ENCODE peak calls at places on chromosome 3, in eight cellular contexts. One of them, this sample, is unnamed.

GRCh38 chr3:66795365-66795764 is 202.7 kb upstream of the KBTBD8 start:
- DNase-seq in heart left ventricle: no peak
- DNase-seq in heart right ventricle: no peak
- DNase-seq in psoas muscle: no peak
- DNase-seq in upper lobe of right lung: no peak
- DNase-seq in CD4-positive, CD25-positive, alpha-beta regulatory T cell: no peak
- DNase-seq in A549: no peak
- DNase-seq in aorta: no peak
- DNase-seq in this sample: no peak

GRCh38 chr3:120092444-120092843 is 1.8 kb downstream of the GSK3B start:
- DNase-seq in upper lobe of right lung: no peak
- DNase-seq in CD4-positive, CD25-positive, alpha-beta regulatory T cell: peak; percentile 16
- DNase-seq in heart right ventricle: no peak
- DNase-seq in A549: no peak
- DNase-seq in heart left ventricle: no peak
- DNase-seq in psoas muscle: no peak
- DNase-seq in aorta: no peak
- DNase-seq in this sample: no peak

GRCh38 chr3:120614765-120615164 is 18.6 kb downstream of the NDUFB4 start:
- DNase-seq in heart left ventricle: no peak
- DNase-seq in upper lobe of right lung: no peak
- DNase-seq in heart right ventricle: no peak
- DNase-seq in psoas muscle: no peak
- DNase-seq in aorta: no peak
- DNase-seq in A549: no peak
- DNase-seq in CD4-positive, CD25-positive, alpha-beta regulatory T cell: no peak
- DNase-seq in this sample: no peak

GRCh38 chr3:43587303-43587702 is 34.5 kb downstream of the ANO10 start:
- DNase-seq in psoas muscle: no peak
- DNase-seq in CD4-positive, CD25-positive, alpha-beta regulatory T cell: no peak
- DNase-seq in A549: no peak
- DNase-seq in heart left ventricle: no peak
- DNase-seq in aorta: no peak
- DNase-seq in heart right ventricle: no peak
- DNase-seq in upper lobe of right lung: no peak
- DNase-seq in this sample: no peak

GRCh38 chr3:191008074-191008473 is 145.6 kb upstream of the GMNC start:
- DNase-seq in CD4-positive, CD25-positive, alpha-beta regulatory T cell: no peak
- DNase-seq in A549: no peak
- DNase-seq in psoas muscle: no peak
- DNase-seq in aorta: no peak
- DNase-seq in upper lobe of right lung: no peak
- DNase-seq in heart left ventricle: no peak
- DNase-seq in heart right ventricle: no peak
- DNase-seq in this sample: no peak

GRCh38 chr3:13053915-13054704 is 19.1 kb downstream of the IQSEC1 start:
- DNase-seq in upper lobe of right lung: no peak
- DNase-seq in A549: no peak
- DNase-seq in heart left ventricle: no peak
- DNase-seq in heart right ventricle: no peak
- DNase-seq in psoas muscle: no peak
- DNase-seq in aorta: peak; percentile 42
- DNase-seq in CD4-positive, CD25-positive, alpha-beta regulatory T cell: no peak
- DNase-seq in this sample: no peak

GRCh38 chr3:126459763-126460127 is 15.9 kb downstream of the ZXDC start:
- DNase-seq in heart left ventricle: no peak
- DNase-seq in aorta: no peak
- DNase-seq in psoas muscle: no peak
- DNase-seq in heart right ventricle: no peak
- DNase-seq in CD4-positive, CD25-positive, alpha-beta regulatory T cell: no peak
- DNase-seq in A549: no peak
- DNase-seq in upper lobe of right lung: peak; percentile 26
- DNase-seq in this sample: no peak

GRCh38 chr3:42673082-42673481 is 12.3 kb upstream of the KLHL40 start:
- DNase-seq in upper lobe of right lung: peak; percentile 34
- DNase-seq in A549: no peak
- DNase-seq in heart right ventricle: no peak
- DNase-seq in aorta: no peak
- DNase-seq in psoas muscle: no peak
- DNase-seq in CD4-positive, CD25-positive, alpha-beta regulatory T cell: no peak
- DNase-seq in heart left ventricle: no peak
- DNase-seq in this sample: peak; percentile 51

GRCh38 chr3:133384331-133385027 is 15.4 kb upstream of the BFSP2 start:
- DNase-seq in aorta: peak; percentile 50
- DNase-seq in A549: peak; percentile 30
- DNase-seq in CD4-positive, CD25-positive, alpha-beta regulatory T cell: peak; percentile 31
- DNase-seq in heart right ventricle: peak; percentile 55
- DNase-seq in psoas muscle: peak; percentile 81
- DNase-seq in upper lobe of right lung: peak; percentile 82
- DNase-seq in heart left ventricle: peak; percentile 55
- DNase-seq in this sample: peak; percentile 28

GRCh38 chr3:158471639-158472294 is 99.2 kb upstream of the MLF1 start:
- DNase-seq in CD4-positive, CD25-positive, alpha-beta regulatory T cell: no peak
- DNase-seq in heart left ventricle: no peak
- DNase-seq in upper lobe of right lung: no peak
- DNase-seq in heart right ventricle: no peak
- DNase-seq in aorta: no peak
- DNase-seq in A549: peak; percentile 71
- DNase-seq in psoas muscle: no peak
- DNase-seq in this sample: no peak

GRCh38 chr3:154971341-154971740 is 108.8 kb upstream of the MME start:
- DNase-seq in A549: no peak
- DNase-seq in psoas muscle: no peak
- DNase-seq in CD4-positive, CD25-positive, alpha-beta regulatory T cell: no peak
- DNase-seq in heart left ventricle: no peak
- DNase-seq in aorta: no peak
- DNase-seq in heart right ventricle: no peak
- DNase-seq in upper lobe of right lung: no peak
- DNase-seq in this sample: no peak

GRCh38 chr3:194860725-194861124 is 175.0 kb downstream of the FAM43A start:
- DNase-seq in upper lobe of right lung: no peak
- DNase-seq in psoas muscle: no peak
- DNase-seq in heart left ventricle: no peak
- DNase-seq in heart right ventricle: no peak
- DNase-seq in A549: no peak
- DNase-seq in CD4-positive, CD25-positive, alpha-beta regulatory T cell: no peak
- DNase-seq in aorta: peak; percentile 12
- DNase-seq in this sample: no peak

GRCh38 chr3:17759901-17760300 is 17.5 kb upstream of the TBC1D5 start:
- DNase-seq in psoas muscle: no peak
- DNase-seq in aorta: no peak
- DNase-seq in CD4-positive, CD25-positive, alpha-beta regulatory T cell: no peak
- DNase-seq in heart right ventricle: no peak
- DNase-seq in A549: no peak
- DNase-seq in heart left ventricle: no peak
- DNase-seq in upper lobe of right lung: no peak
- DNase-seq in this sample: no peak

GRCh38 chr3:47978386-47978785 is 37.8 kb downstream of the MAP4 start:
- DNase-seq in upper lobe of right lung: no peak
- DNase-seq in A549: no peak
- DNase-seq in heart right ventricle: no peak
- DNase-seq in heart left ventricle: no peak
- DNase-seq in aorta: no peak
- DNase-seq in CD4-positive, CD25-positive, alpha-beta regulatory T cell: no peak
- DNase-seq in psoas muscle: no peak
- DNase-seq in this sample: no peak

GRCh38 chr3:18743761-18744160 is 318.6 kb upstream of the SATB1 start:
- DNase-seq in heart left ventricle: no peak
- DNase-seq in aorta: no peak
- DNase-seq in upper lobe of right lung: no peak
- DNase-seq in heart right ventricle: no peak
- DNase-seq in psoas muscle: no peak
- DNase-seq in A549: no peak
- DNase-seq in CD4-positive, CD25-positive, alpha-beta regulatory T cell: peak; percentile 39
- DNase-seq in this sample: no peak

GRCh38 chr3:128348805-128349531 is 117.7 kb downstream of the DNAJB8 start:
- DNase-seq in CD4-positive, CD25-positive, alpha-beta regulatory T cell: no peak
- DNase-seq in aorta: no peak
- DNase-seq in heart right ventricle: no peak
- DNase-seq in heart left ventricle: no peak
- DNase-seq in A549: no peak
- DNase-seq in psoas muscle: peak; percentile 28
- DNase-seq in upper lobe of right lung: no peak
- DNase-seq in this sample: no peak

GRCh38 chr3:138594150-138594934 is at the start of gene CEP70:
- DNase-seq in heart left ventricle: peak; percentile 94
- DNase-seq in A549: peak; percentile 91
- DNase-seq in psoas muscle: peak; percentile 96
- DNase-seq in CD4-positive, CD25-positive, alpha-beta regulatory T cell: peak; percentile 94
- DNase-seq in heart right ventricle: peak; percentile 93
- DNase-seq in upper lobe of right lung: peak; percentile 97
- DNase-seq in aorta: peak; percentile 96
- DNase-seq in this sample: peak; percentile 97

GRCh38 chr3:56691165-56692000 is 8.3 kb upstream of the TASOR start:
- DNase-seq in aorta: no peak
- DNase-seq in heart right ventricle: no peak
- DNase-seq in A549: peak; percentile 78
- DNase-seq in CD4-positive, CD25-positive, alpha-beta regulatory T cell: no peak
- DNase-seq in heart left ventricle: no peak
- DNase-seq in psoas muscle: no peak
- DNase-seq in upper lobe of right lung: no peak
- DNase-seq in this sample: no peak

GRCh38 chr3:64666171-64666581 is 21.6 kb downstream of the ADAMTS9 start:
- DNase-seq in upper lobe of right lung: no peak
- DNase-seq in CD4-positive, CD25-positive, alpha-beta regulatory T cell: no peak
- DNase-seq in A549: peak; percentile 11
- DNase-seq in aorta: no peak
- DNase-seq in psoas muscle: no peak
- DNase-seq in heart right ventricle: peak; percentile 34
- DNase-seq in heart left ventricle: peak; percentile 45
- DNase-seq in this sample: no peak

GRCh38 chr3:55718475-55718874 is 231.4 kb upstream of the WNT5A start:
- DNase-seq in A549: no peak
- DNase-seq in CD4-positive, CD25-positive, alpha-beta regulatory T cell: no peak
- DNase-seq in upper lobe of right lung: no peak
- DNase-seq in aorta: no peak
- DNase-seq in psoas muscle: no peak
- DNase-seq in heart right ventricle: no peak
- DNase-seq in heart left ventricle: no peak
- DNase-seq in this sample: no peak

GRCh38 chr3:7285502-7285901 is 424.6 kb downstream of the GRM7 start:
- DNase-seq in heart right ventricle: no peak
- DNase-seq in A549: no peak
- DNase-seq in CD4-positive, CD25-positive, alpha-beta regulatory T cell: no peak
- DNase-seq in heart left ventricle: no peak
- DNase-seq in upper lobe of right lung: no peak
- DNase-seq in aorta: no peak
- DNase-seq in psoas muscle: no peak
- DNase-seq in this sample: no peak

GRCh38 chr3:127044996-127045395 is 62.1 kb downstream of the PLXNA1 start:
- DNase-seq in CD4-positive, CD25-positive, alpha-beta regulatory T cell: no peak
- DNase-seq in psoas muscle: peak; percentile 39
- DNase-seq in A549: peak; percentile 13
- DNase-seq in heart right ventricle: no peak
- DNase-seq in heart left ventricle: no peak
- DNase-seq in aorta: peak; percentile 53
- DNase-seq in upper lobe of right lung: peak; percentile 76
- DNase-seq in this sample: peak; percentile 63

DNA sequence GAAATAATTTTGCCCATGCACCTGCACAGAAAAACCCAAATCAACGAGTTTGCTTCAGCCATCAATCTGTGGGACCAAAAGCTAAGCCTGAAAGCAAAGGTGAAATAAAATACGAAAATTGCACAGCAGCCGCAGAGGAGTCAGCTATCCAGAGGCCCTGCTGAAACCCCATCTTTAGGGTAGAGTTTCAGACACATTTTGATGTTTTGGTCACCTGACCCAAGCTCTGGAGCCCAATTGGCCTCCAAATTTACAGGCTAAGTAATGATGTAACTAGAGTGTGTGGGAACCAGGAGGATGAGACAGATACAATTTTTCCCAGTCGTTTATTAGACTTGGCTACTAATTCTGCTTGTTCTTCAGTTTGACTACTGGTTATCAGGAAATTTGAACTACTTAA is 308.6 kb upstream of the ATP11B start:
- DNase-seq in A549: no peak
- DNase-seq in CD4-positive, CD25-positive, alpha-beta regulatory T cell: no peak
- DNase-seq in heart left ventricle: no peak
- DNase-seq in heart right ventricle: no peak
- DNase-seq in upper lobe of right lung: no peak
- DNase-seq in aorta: no peak
- DNase-seq in psoas muscle: no peak
- DNase-seq in this sample: no peak
- H3K27ac ChIP-seq in A549: no peak overlapping the region
- H3K27ac ChIP-seq in CD4-positive, CD25-positive, alpha-beta regulatory T cell: no peak overlapping the region
- H3K27ac ChIP-seq in heart left ventricle: no peak overlapping the region
- H3K27ac ChIP-seq in heart right ventricle: no peak overlapping the region
- H3K27ac ChIP-seq in upper lobe of right lung: no peak overlapping the region
- H3K27ac ChIP-seq in aorta: no peak overlapping the region
- H3K27ac ChIP-seq in psoas muscle: no peak overlapping the region
- H3K27ac ChIP-seq in this sample: no peak overlapping the region

GRCh38 chr3:196633658-196634151 is 5.8 kb upstream of the NRROS start:
- DNase-seq in psoas muscle: no peak
- DNase-seq in A549: no peak
- DNase-seq in CD4-positive, CD25-positive, alpha-beta regulatory T cell: no peak
- DNase-seq in heart right ventricle: no peak
- DNase-seq in upper lobe of right lung: no peak
- DNase-seq in heart left ventricle: no peak
- DNase-seq in aorta: no peak
- DNase-seq in this sample: peak; percentile 41
- H3K4me3 ChIP-seq in psoas muscle: peak overlapping the region; percentile 77
- H3K4me3 ChIP-seq in A549: no peak overlapping the region
- H3K4me3 ChIP-seq in CD4-positive, CD25-positive, alpha-beta regulatory T cell: peak overlapping the region; percentile 10
- H3K4me3 ChIP-seq in heart right ventricle: no peak overlapping the region
- H3K4me3 ChIP-seq in upper lobe of right lung: peak overlapping the region; percentile 66
- H3K4me3 ChIP-seq in heart left ventricle: no peak overlapping the region
- H3K4me3 ChIP-seq in aorta: no peak overlapping the region
- H3K4me3 ChIP-seq in this sample: no peak overlapping the region

GRCh38 chr3:16346413-16347081 is 81.5 kb downstream of the OXNAD1 start:
- DNase-seq in CD4-positive, CD25-positive, alpha-beta regulatory T cell: peak; percentile 16
- DNase-seq in upper lobe of right lung: no peak
- DNase-seq in aorta: no peak
- DNase-seq in A549: no peak
- DNase-seq in psoas muscle: no peak
- DNase-seq in heart right ventricle: no peak
- DNase-seq in heart left ventricle: no peak
- DNase-seq in this sample: no peak
- H3K27ac ChIP-seq in CD4-positive, CD25-positive, alpha-beta regulatory T cell: no peak overlapping the region
- H3K27ac ChIP-seq in upper lobe of right lung: no peak overlapping the region
- H3K27ac ChIP-seq in aorta: no peak overlapping the region
- H3K27ac ChIP-seq in A549: no peak overlapping the region
- H3K27ac ChIP-seq in psoas muscle: no peak overlapping the region
- H3K27ac ChIP-seq in heart right ventricle: no peak overlapping the region
- H3K27ac ChIP-seq in heart left ventricle: no peak overlapping the region
- H3K27ac ChIP-seq in this sample: no peak overlapping the region

GRCh38 chr3:156673732-156674045 is 701 bp upstream of the TIPARP start:
- DNase-seq in heart left ventricle: no peak
- DNase-seq in A549: no peak
- DNase-seq in aorta: no peak
- DNase-seq in CD4-positive, CD25-positive, alpha-beta regulatory T cell: no peak
- DNase-seq in upper lobe of right lung: no peak
- DNase-seq in psoas muscle: no peak
- DNase-seq in heart right ventricle: no peak
- DNase-seq in this sample: no peak
- H3K4me3 ChIP-seq in heart left ventricle: peak overlapping the region; percentile 97
- H3K4me3 ChIP-seq in A549: peak overlapping the region; percentile 90
- H3K4me3 ChIP-seq in aorta: peak overlapping the region; percentile 36
- H3K4me3 ChIP-seq in CD4-positive, CD25-positive, alpha-beta regulatory T cell: peak overlapping the region; percentile 79
- H3K4me3 ChIP-seq in upper lobe of right lung: peak overlapping the region; percentile 88
- H3K4me3 ChIP-seq in psoas muscle: peak overlapping the region; percentile 88
- H3K4me3 ChIP-seq in heart right ventricle: peak overlapping the region; percentile 74
- H3K4me3 ChIP-seq in this sample: peak overlapping the region; percentile 87

GRCh38 chr3:124837730-124838186 is 49.4 kb downstream of the ITGB5 start:
- DNase-seq in A549: peak; percentile 99
- DNase-seq in psoas muscle: peak; percentile 81
- DNase-seq in CD4-positive, CD25-positive, alpha-beta regulatory T cell: no peak
- DNase-seq in upper lobe of right lung: no peak
- DNase-seq in heart left ventricle: peak; percentile 81
- DNase-seq in aorta: peak; percentile 74
- DNase-seq in heart right ventricle: peak; percentile 78
- DNase-seq in this sample: peak; percentile 66
- H3K27ac ChIP-seq in A549: peak overlapping the region; percentile 94
- H3K27ac ChIP-seq in psoas muscle: peak overlapping the region; percentile 91
- H3K27ac ChIP-seq in CD4-positive, CD25-positive, alpha-beta regulatory T cell: no peak overlapping the region
- H3K27ac ChIP-seq in upper lobe of right lung: peak overlapping the region; percentile 73
- H3K27ac ChIP-seq in heart left ventricle: peak overlapping the region; percentile 83
- H3K27ac ChIP-seq in aorta: peak overlapping the region; percentile 85
- H3K27ac ChIP-seq in heart right ventricle: peak overlapping the region; percentile 83
- H3K27ac ChIP-seq in this sample: peak overlapping the region; percentile 78

This sample was measured in tibial artery.